ENCODE peak calls at places on chromosomes 7 and 10, in nine cellular contexts. J, F, B, M, A, R, S, Q and W are unnamed samples.

GRCh38 chr7:51045319-51046102 is 262.8 kb upstream of the GRB10 start:
- DNase-seq in J (peak), F (no peak), B (peak), M (no peak), A (peak), R (peak), S (no peak), Q (no peak), W (no peak)

GRCh38 chr7:289209-289755 is 688 bp upstream of the FOXL3 start:
- DNase-seq in J (peak), F (no peak), B (no peak), M (no peak), A (no peak), R (no peak), S (no peak), Q (no peak), W (no peak)

GRCh38 chr10:87634311-87634710 is 25.4 kb upstream of the PAPSS2 start:
- DNase-seq in J (no peak), F (no peak), B (no peak), M (no peak), A (peak), R (no peak), S (no peak), Q (no peak), W (no peak)

GRCh38 chr10:13206546-13207443 is 27.4 kb downstream of the UCMA start:
- DNase-seq in J (no peak), F (no peak), B (no peak), M (no peak), A (peak), R (peak), S (peak), Q (no peak), W (peak)

GRCh38 chr7:131753620-131754222 is 197.3 kb upstream of the PODXL start:
- DNase-seq in J (no peak), F (no peak), B (no peak), M (peak), A (peak), R (peak), S (peak), Q (no peak), W (peak)

GRCh38 chr7:151243045-151243349 is 5.5 kb downstream of the SMARCD3 start:
- DNase-seq in J (peak), F (no peak), B (no peak), M (no peak), A (no peak), R (no peak), S (no peak), Q (no peak), W (no peak)

GRCh38 chr7:45186261-45186813 is 28.7 kb downstream of the RAMP3 start:
- DNase-seq in J (peak), F (no peak), B (no peak), M (no peak), A (no peak), R (no peak), S (no peak), Q (peak), W (no peak)

GRCh38 chr10:11411926-11412545 is 199.4 kb downstream of the USP6NL start:
- DNase-seq in J (no peak), F (no peak), B (no peak), M (no peak), A (peak), R (no peak), S (no peak), Q (no peak), W (no peak)

GRCh38 chr7:3235322-3235721 is 65.7 kb upstream of the SDK1 start:
- DNase-seq in J (no peak), F (no peak), B (no peak), M (no peak), A (no peak), R (no peak), S (no peak), Q (peak), W (no peak)

GRCh38 chr7:127876393-127876792 is 154.8 kb downstream of the LRRC4 start:
- DNase-seq in J (no peak), F (no peak), B (peak), M (no peak), A (peak), R (peak), S (no peak), Q (no peak), W (no peak)

GRCh38 chr10:123083811-123084210 is 52.0 kb upstream of the HMX3 start:
- DNase-seq in J (no peak), F (no peak), B (no peak), M (no peak), A (no peak), R (no peak), S (no peak), Q (no peak), W (no peak)

GRCh38 chr7:35536396-35536826 is 158.5 kb downstream of the HERPUD2 start:
- DNase-seq in J (no peak), F (no peak), B (no peak), M (no peak), A (no peak), R (no peak), S (no peak), Q (no peak), W (no peak)

GRCh38 chr7:101066141-101066857 is 19.0 kb upstream of the TRIM56 start:
- DNase-seq in J (no peak), F (no peak), B (peak), M (no peak), A (peak), R (peak), S (no peak), Q (no peak), W (peak)

GRCh38 chr10:125026036-125026931 is 84.4 kb downstream of the ZRANB1 start:
- DNase-seq in J (no peak), F (no peak), B (no peak), M (no peak), A (no peak), R (no peak), S (no peak), Q (no peak), W (no peak)

GRCh38 chr7:103773726-103774125 is 215.7 kb downstream of the RELN start:
- DNase-seq in J (no peak), F (no peak), B (no peak), M (no peak), A (no peak), R (no peak), S (no peak), Q (no peak), W (no peak)

GRCh38 chr7:87216701-87217508 is 2.6 kb downstream of the TMEM243 start:
- DNase-seq in J (no peak), F (no peak), B (no peak), M (no peak), A (no peak), R (no peak), S (no peak), Q (no peak), W (no peak)

GRCh38 chr7:59986-60675 is 132.2 kb upstream of the FAM20C start:
- DNase-seq in J (no peak), F (no peak), B (no peak), M (no peak), A (no peak), R (no peak), S (no peak), Q (no peak), W (no peak)

GRCh38 chr10:125605167-125605566 is 77.8 kb downstream of the TEX36 start:
- DNase-seq in J (peak), F (no peak), B (no peak), M (no peak), A (peak), R (no peak), S (no peak), Q (no peak), W (no peak)

GRCh38 chr10:94496010-94496409 is 49.6 kb upstream of the HELLS start:
- DNase-seq in J (no peak), F (no peak), B (no peak), M (no peak), A (peak), R (no peak), S (no peak), Q (no peak), W (no peak)

GRCh38 chr7:108266489-108266888 is 136.3 kb upstream of the LAMB4 start:
- DNase-seq in J (no peak), F (no peak), B (no peak), M (no peak), A (no peak), R (peak), S (no peak), Q (no peak), W (no peak)

DNA sequence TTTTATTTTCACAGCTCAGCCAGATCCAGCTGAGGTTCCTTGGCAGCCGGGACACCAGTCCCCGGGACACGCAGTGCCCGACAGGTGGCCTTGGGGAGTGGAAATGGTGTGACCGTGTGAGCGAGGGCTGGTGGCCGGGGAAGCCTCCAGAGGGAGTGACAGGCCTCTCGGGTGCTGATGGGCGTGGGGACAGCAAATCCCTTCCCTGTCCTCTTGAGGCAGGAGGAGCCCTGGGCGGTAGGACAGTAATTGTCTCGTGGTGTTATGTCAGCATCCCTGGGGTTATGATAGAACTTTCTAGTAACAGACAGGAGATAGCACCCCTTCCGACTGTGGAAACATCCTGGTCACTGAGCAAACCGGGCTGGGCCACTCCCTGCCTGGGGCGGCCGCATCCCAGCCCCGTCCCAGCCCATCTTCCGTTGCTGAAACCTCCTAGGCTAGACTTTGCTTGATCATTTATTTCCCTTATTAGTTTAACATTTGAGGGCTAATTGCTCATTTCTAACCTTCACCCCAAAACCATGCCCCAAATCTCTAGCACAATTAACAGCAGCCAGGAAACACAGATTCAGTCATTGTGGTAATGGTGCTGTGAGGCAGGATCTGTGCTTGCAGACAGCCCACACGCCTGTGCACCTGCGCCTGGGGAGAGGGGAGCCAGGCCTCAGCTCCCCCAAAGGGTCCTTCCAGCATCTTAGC is 63.3 kb downstream of the ELFN1 start:
- DNase-seq in J (no peak), F (no peak), B (no peak), M (no peak), A (no peak), R (no peak), S (no peak), Q (no peak), W (no peak)
- TF ChIP-seq CTCF in J (no peak), F (no peak), B (no peak), M (no peak), A (no peak), R (no peak), S (no peak), Q (no peak), W (no peak)

GRCh38 chr10:60252688-60253087 is 137.0 kb downstream of the ANK3 start:
- DNase-seq in J (no peak), F (no peak), B (no peak), M (peak), A (no peak), R (no peak), S (no peak), Q (no peak), W (no peak)
- TF ChIP-seq CTCF in J (no peak), F (no peak), B (no peak), M (peak), A (no peak), R (no peak), S (no peak), Q (no peak), W (no peak)

DNA sequence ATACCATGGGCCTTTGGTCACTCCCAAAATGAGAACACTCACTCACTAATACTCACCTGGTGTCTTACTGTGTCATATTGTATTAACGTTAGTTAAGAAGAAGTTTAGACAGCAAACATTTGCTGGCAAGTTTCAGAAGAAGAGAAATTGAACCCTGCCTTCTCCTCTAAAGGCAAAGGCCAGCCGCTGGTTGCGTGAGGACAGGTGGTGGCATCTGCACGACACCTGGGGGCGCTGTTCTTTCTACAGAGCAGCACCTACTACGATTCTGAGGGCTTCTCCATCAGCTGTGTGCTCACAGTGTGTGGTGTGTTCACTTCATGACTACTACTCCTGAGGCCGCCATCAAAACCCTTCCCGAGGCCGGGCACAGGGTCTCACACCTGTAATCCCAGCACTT is 17.9 kb upstream of the CLEC2L start:
- DNase-seq in J (peak), F (no peak), B (no peak), M (peak), A (no peak), R (peak), S (peak), Q (no peak), W (peak)
- TF ChIP-seq CTCF in J (peak), F (no peak), B (peak), M (peak), A (peak), R (peak), S (peak), Q (no peak), W (peak)

GRCh38 chr7:27245124-27245797 is 2.7 kb downstream of the EVX1 start:
- DNase-seq in J (peak), F (no peak), B (no peak), M (peak), A (no peak), R (no peak), S (no peak), Q (no peak), W (peak)

GRCh38 chr7:27247000-27247399 is 4.4 kb downstream of the EVX1 start:
- DNase-seq in J (no peak), F (no peak), B (no peak), M (no peak), A (no peak), R (no peak), S (no peak), Q (no peak), W (no peak)

GRCh38 chr7:27247452-27248426 is 5.1 kb downstream of the EVX1 start:
- DNase-seq in J (no peak), F (no peak), B (no peak), M (no peak), A (no peak), R (no peak), S (no peak), Q (no peak), W (no peak)

GRCh38 chr7:27244488-27245123 is 2.0 kb downstream of the EVX1 start:
- DNase-seq in J (peak), F (no peak), B (no peak), M (peak), A (no peak), R (no peak), S (no peak), Q (no peak), W (no peak)

DNA sequence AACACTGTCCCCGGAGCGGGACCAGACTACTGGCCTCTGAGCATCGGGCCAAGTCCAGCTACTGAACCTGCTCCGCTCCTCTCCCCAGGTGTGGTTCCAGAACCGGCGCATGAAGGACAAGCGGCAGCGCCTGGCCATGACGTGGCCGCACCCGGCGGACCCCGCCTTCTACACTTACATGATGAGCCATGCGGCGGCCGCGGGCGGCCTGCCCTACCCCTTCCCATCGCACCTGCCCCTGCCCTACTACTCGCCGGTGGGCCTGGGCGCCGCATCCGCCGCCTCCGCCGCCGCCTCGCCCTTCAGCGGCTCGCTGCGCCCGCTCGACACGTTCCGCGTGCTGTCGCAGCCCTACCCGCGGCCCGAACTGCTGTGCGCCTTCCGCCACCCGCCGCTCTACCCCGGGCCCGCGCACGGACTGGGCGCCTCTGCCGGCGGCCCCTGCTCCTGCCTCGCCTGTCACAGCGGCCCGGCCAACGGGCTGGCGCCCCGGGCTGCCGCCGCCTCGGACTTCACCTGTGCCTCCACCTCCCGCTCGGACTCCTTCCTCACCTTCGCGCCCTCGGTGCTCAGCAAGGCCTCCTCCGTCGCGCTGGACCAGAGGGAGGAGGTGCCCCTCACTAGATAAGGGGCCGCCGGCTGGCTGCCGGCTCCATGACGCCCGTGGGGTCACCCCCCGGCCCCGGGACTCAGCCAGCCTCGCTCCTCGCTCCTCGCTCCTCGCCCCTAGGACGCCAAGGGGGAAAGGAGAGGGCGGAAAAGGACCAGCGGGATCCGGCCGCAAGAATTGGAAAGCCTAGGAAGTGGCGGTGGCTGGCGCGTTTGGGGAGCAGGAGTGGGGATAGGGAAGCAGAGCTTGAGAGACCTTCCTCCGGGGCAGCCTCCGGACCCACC is 3.4 kb downstream of the EVX1 start:
- DNase-seq in J (no peak), F (peak), B (peak), M (peak), A (no peak), R (peak), S (no peak), Q (no peak), W (peak)
- TF ChIP-seq CTCF in J (no peak), F (no peak), B (no peak), M (peak), A (no peak), R (no peak), S (no peak), Q (no peak), W (no peak)

GRCh38 chr10:9427208-9427607 is 1372.7 kb downstream of the GATA3 start:
- DNase-seq in J (no peak), F (no peak), B (no peak), M (no peak), A (peak), R (no peak), S (no peak), Q (no peak), W (no peak)
- TF ChIP-seq CTCF in J (no peak), F (no peak), B (no peak), M (no peak), A (no peak), R (no peak), S (no peak), Q (no peak), W (no peak)

GRCh38 chr10:34956756-34957155 is 133.4 kb downstream of the CUL2 start:
- DNase-seq in J (peak), F (no peak), B (no peak), M (no peak), A (peak), R (no peak), S (no peak), Q (no peak), W (no peak)
- TF ChIP-seq CTCF in J (peak), F (no peak), B (peak), M (no peak), A (peak), R (no peak), S (no peak), Q (no peak), W (no peak)